ENCODE peak calls at places on chromosome X, in six cellular contexts. One of them, this sample, is unnamed.

GRCh38 chrX:44927398-44927797 is 54.4 kb downstream of the KDM6A start:
- DNase-seq in body of pancreas: no peak
- DNase-seq in thyroid gland: peak
- DNase-seq in breast epithelium: no peak
- DNase-seq in esophagus squamous epithelium: no peak
- DNase-seq in endothelial cell of umbilical vein: no peak
- DNase-seq in this sample: no peak

GRCh38 chrX:143788265-143788664 is 67.7 kb upstream of the SPANXN2 start:
- DNase-seq in body of pancreas: no peak
- DNase-seq in thyroid gland: no peak
- DNase-seq in breast epithelium: no peak
- DNase-seq in esophagus squamous epithelium: no peak
- DNase-seq in endothelial cell of umbilical vein: no peak
- DNase-seq in this sample: no peak

GRCh38 chrX:71579136-71579989 is 1.1 kb downstream of the GCNA start:
- DNase-seq in body of pancreas: no peak
- DNase-seq in thyroid gland: no peak
- DNase-seq in breast epithelium: no peak
- DNase-seq in esophagus squamous epithelium: no peak
- DNase-seq in endothelial cell of umbilical vein: no peak
- DNase-seq in this sample: no peak

GRCh38 chrX:107448625-107449468 is 605 bp upstream of the FRMPD3 start:
- DNase-seq in body of pancreas: no peak
- DNase-seq in thyroid gland: peak
- DNase-seq in breast epithelium: no peak
- DNase-seq in esophagus squamous epithelium: no peak
- DNase-seq in endothelial cell of umbilical vein: no peak
- DNase-seq in this sample: no peak

GRCh38 chrX:68332156-68332823 is 101.0 kb downstream of the OPHN1 start:
- DNase-seq in body of pancreas: no peak
- DNase-seq in thyroid gland: no peak
- DNase-seq in breast epithelium: no peak
- DNase-seq in esophagus squamous epithelium: no peak
- DNase-seq in endothelial cell of umbilical vein: no peak
- DNase-seq in this sample: no peak

GRCh38 chrX:115679460-115679859 is 118.5 kb downstream of the PLS3 start:
- DNase-seq in body of pancreas: no peak
- DNase-seq in thyroid gland: no peak
- DNase-seq in breast epithelium: no peak
- DNase-seq in esophagus squamous epithelium: no peak
- DNase-seq in endothelial cell of umbilical vein: peak
- DNase-seq in this sample: no peak

GRCh38 chrX:110966839-110967238 is 129.2 kb upstream of the PAK3 start:
- DNase-seq in body of pancreas: no peak
- DNase-seq in thyroid gland: no peak
- DNase-seq in breast epithelium: no peak
- DNase-seq in esophagus squamous epithelium: no peak
- DNase-seq in endothelial cell of umbilical vein: no peak
- DNase-seq in this sample: no peak

GRCh38 chrX:25968920-25969319 is 169.2 kb upstream of the MAGEB18 start:
- DNase-seq in body of pancreas: peak
- DNase-seq in thyroid gland: no peak
- DNase-seq in breast epithelium: no peak
- DNase-seq in esophagus squamous epithelium: no peak
- DNase-seq in endothelial cell of umbilical vein: peak
- DNase-seq in this sample: no peak

GRCh38 chrX:10938371-10938982 is 172.7 kb upstream of the HCCS start:
- DNase-seq in body of pancreas: no peak
- DNase-seq in thyroid gland: no peak
- DNase-seq in breast epithelium: no peak
- DNase-seq in esophagus squamous epithelium: no peak
- DNase-seq in endothelial cell of umbilical vein: no peak
- DNase-seq in this sample: no peak

GRCh38 chrX:102765217-102765616 is 44.7 kb downstream of the GPRASP3 start:
- DNase-seq in body of pancreas: peak
- DNase-seq in thyroid gland: no peak
- DNase-seq in breast epithelium: no peak
- DNase-seq in esophagus squamous epithelium: no peak
- DNase-seq in endothelial cell of umbilical vein: peak
- DNase-seq in this sample: peak

GRCh38 chrX:17923546-17923945 is 62.4 kb upstream of the RAI2 start:
- DNase-seq in body of pancreas: no peak
- DNase-seq in thyroid gland: no peak
- DNase-seq in breast epithelium: no peak
- DNase-seq in esophagus squamous epithelium: no peak
- DNase-seq in endothelial cell of umbilical vein: no peak
- DNase-seq in this sample: no peak

GRCh38 chrX:107710617-107711391 is 64.8 kb downstream of the TSC22D3 start:
- DNase-seq in body of pancreas: peak
- DNase-seq in thyroid gland: no peak
- DNase-seq in breast epithelium: no peak
- DNase-seq in esophagus squamous epithelium: peak
- DNase-seq in endothelial cell of umbilical vein: peak
- DNase-seq in this sample: peak

GRCh38 chrX:24190500-24191156 is 41.1 kb downstream of the ZFX start:
- DNase-seq in body of pancreas: no peak
- DNase-seq in thyroid gland: no peak
- DNase-seq in breast epithelium: no peak
- DNase-seq in esophagus squamous epithelium: no peak
- DNase-seq in endothelial cell of umbilical vein: no peak
- DNase-seq in this sample: no peak

GRCh38 chrX:35339796-35340195 is 397.2 kb downstream of the FAM47B start:
- DNase-seq in body of pancreas: no peak
- DNase-seq in thyroid gland: no peak
- DNase-seq in breast epithelium: no peak
- DNase-seq in esophagus squamous epithelium: no peak
- DNase-seq in endothelial cell of umbilical vein: no peak
- DNase-seq in this sample: no peak

GRCh38 chrX:790031-790430 is 159.4 kb downstream of the SHOX start:
- DNase-seq in body of pancreas: no peak
- DNase-seq in thyroid gland: no peak
- DNase-seq in breast epithelium: no peak
- DNase-seq in esophagus squamous epithelium: no peak
- DNase-seq in endothelial cell of umbilical vein: no peak
- DNase-seq in this sample: peak

GRCh38 chrX:103831803-103832544 is at the start of gene RAB9B:
- DNase-seq in body of pancreas: peak
- DNase-seq in thyroid gland: peak
- DNase-seq in breast epithelium: peak
- DNase-seq in esophagus squamous epithelium: no peak
- DNase-seq in endothelial cell of umbilical vein: peak
- DNase-seq in this sample: peak

GRCh38 chrX:40171513-40172168 is 73.9 kb upstream of the BCOR start:
- DNase-seq in body of pancreas: no peak
- DNase-seq in thyroid gland: peak
- DNase-seq in breast epithelium: no peak
- DNase-seq in esophagus squamous epithelium: no peak
- DNase-seq in endothelial cell of umbilical vein: peak
- DNase-seq in this sample: no peak

GRCh38 chrX:135382260-135382659 is 39.5 kb upstream of the SMIM10L2A start:
- DNase-seq in body of pancreas: no peak
- DNase-seq in thyroid gland: no peak
- DNase-seq in breast epithelium: no peak
- DNase-seq in esophagus squamous epithelium: no peak
- DNase-seq in endothelial cell of umbilical vein: peak
- DNase-seq in this sample: no peak

GRCh38 chrX:41889317-41890025 is 33.9 kb downstream of the CASK start:
- DNase-seq in body of pancreas: no peak
- DNase-seq in thyroid gland: no peak
- DNase-seq in breast epithelium: no peak
- DNase-seq in esophagus squamous epithelium: no peak
- DNase-seq in endothelial cell of umbilical vein: peak
- DNase-seq in this sample: no peak

GRCh38 chrX:43121637-43122036 is 343.7 kb upstream of the PPP1R2C start:
- DNase-seq in body of pancreas: no peak
- DNase-seq in thyroid gland: no peak
- DNase-seq in breast epithelium: no peak
- DNase-seq in esophagus squamous epithelium: no peak
- DNase-seq in endothelial cell of umbilical vein: peak
- DNase-seq in this sample: no peak

GRCh38 chrX:43148305-43148704 is 370.3 kb upstream of the PPP1R2C start:
- DNase-seq in body of pancreas: no peak
- DNase-seq in thyroid gland: no peak
- DNase-seq in breast epithelium: no peak
- DNase-seq in esophagus squamous epithelium: no peak
- DNase-seq in endothelial cell of umbilical vein: no peak
- DNase-seq in this sample: no peak

GRCh38 chrX:47518105-47518504 is 35.1 kb upstream of the ZNF41 start:
- DNase-seq in body of pancreas: no peak
- DNase-seq in thyroid gland: no peak
- DNase-seq in breast epithelium: no peak
- DNase-seq in esophagus squamous epithelium: no peak
- DNase-seq in endothelial cell of umbilical vein: no peak
- DNase-seq in this sample: no peak

GRCh38 chrX:24525455-24525854 is 60.4 kb downstream of the PDK3 start:
- DNase-seq in body of pancreas: no peak
- DNase-seq in thyroid gland: no peak
- DNase-seq in breast epithelium: no peak
- DNase-seq in esophagus squamous epithelium: no peak
- DNase-seq in endothelial cell of umbilical vein: no peak
- DNase-seq in this sample: no peak

GRCh38 chrX:120672389-120672788 is 42.5 kb upstream of the C1GALT1C1 start:
- DNase-seq in body of pancreas: no peak
- DNase-seq in thyroid gland: peak
- DNase-seq in breast epithelium: no peak
- DNase-seq in esophagus squamous epithelium: no peak
- DNase-seq in endothelial cell of umbilical vein: peak
- DNase-seq in this sample: no peak

GRCh38 chrX:74523224-74523623 is 91.2 kb downstream of the RLIM start:
- DNase-seq in body of pancreas: no peak
- DNase-seq in thyroid gland: no peak
- DNase-seq in breast epithelium: no peak
- DNase-seq in esophagus squamous epithelium: no peak
- DNase-seq in endothelial cell of umbilical vein: no peak
- DNase-seq in this sample: no peak

DNA sequence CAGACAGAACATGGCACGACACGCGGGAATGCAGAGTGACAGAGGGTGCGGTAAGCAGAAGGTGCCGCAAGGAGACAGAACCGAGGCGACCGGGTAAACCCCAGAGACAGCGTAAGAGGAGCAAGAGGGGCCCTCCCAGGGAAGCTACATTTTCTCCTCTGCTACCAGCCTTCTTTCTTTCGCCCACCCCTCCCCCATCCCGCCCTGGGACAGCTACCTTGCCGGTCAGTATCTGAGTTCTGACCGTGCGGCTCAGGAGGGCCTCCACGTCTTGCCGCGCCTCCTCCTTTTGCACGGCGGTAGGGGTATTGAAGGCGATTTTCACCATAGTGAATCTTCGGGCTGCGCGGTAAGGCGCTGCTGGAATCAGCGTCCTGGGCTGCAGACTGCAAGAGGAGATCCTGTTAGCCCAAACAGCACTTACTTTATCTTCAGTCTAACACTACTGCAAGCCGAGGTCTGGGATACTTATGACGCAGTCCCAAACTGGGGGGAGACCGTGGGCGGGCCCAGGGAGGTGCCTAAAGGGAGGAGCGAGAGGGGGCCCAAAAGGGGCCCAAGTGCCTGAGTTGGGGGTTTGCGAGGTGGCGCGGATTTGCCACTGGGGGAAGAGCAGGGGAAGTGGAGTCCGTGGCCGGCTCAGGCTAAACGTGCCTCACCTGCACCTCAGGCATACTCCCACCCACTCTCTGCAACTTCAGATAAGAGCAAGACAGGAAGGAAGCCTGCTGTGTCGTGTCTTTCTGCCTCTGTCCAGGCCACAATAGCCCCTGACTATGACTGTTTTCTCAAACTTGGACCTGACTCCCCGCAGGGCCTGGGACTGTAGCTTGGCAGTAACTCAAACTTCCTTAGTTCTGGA is at the start of gene ITM2A:
- DNase-seq in body of pancreas: peak
- DNase-seq in thyroid gland: peak
- DNase-seq in breast epithelium: peak
- DNase-seq in esophagus squamous epithelium: no peak
- DNase-seq in endothelial cell of umbilical vein: peak
- DNase-seq in this sample: peak
- TF ChIP-seq POLR2A in body of pancreas: no peak
- TF ChIP-seq POLR2A in thyroid gland: peak
- TF ChIP-seq POLR2A in breast epithelium: no peak
- TF ChIP-seq POLR2A in esophagus squamous epithelium: no peak
- TF ChIP-seq POLR2A in endothelial cell of umbilical vein: no peak
- TF ChIP-seq POLR2A in this sample: no peak

GRCh38 chrX:29553542-29553941 is 661.8 kb upstream of the MAGEB2 start:
- DNase-seq in body of pancreas: no peak
- DNase-seq in thyroid gland: no peak
- DNase-seq in breast epithelium: no peak
- DNase-seq in esophagus squamous epithelium: no peak
- DNase-seq in endothelial cell of umbilical vein: no peak
- DNase-seq in this sample: no peak

GRCh38 chrX:29561417-29561816 is 653.9 kb upstream of the MAGEB2 start:
- DNase-seq in body of pancreas: no peak
- DNase-seq in thyroid gland: no peak
- DNase-seq in breast epithelium: no peak
- DNase-seq in esophagus squamous epithelium: no peak
- DNase-seq in endothelial cell of umbilical vein: no peak
- DNase-seq in this sample: no peak

GRCh38 chrX:29560065-29560464 is 655.3 kb upstream of the MAGEB2 start:
- DNase-seq in body of pancreas: no peak
- DNase-seq in thyroid gland: no peak
- DNase-seq in breast epithelium: no peak
- DNase-seq in esophagus squamous epithelium: no peak
- DNase-seq in endothelial cell of umbilical vein: no peak
- DNase-seq in this sample: no peak

GRCh38 chrX:29555465-29556091 is 659.8 kb upstream of the MAGEB2 start:
- DNase-seq in body of pancreas: no peak
- DNase-seq in thyroid gland: no peak
- DNase-seq in breast epithelium: no peak
- DNase-seq in esophagus squamous epithelium: no peak
- DNase-seq in endothelial cell of umbilical vein: no peak
- DNase-seq in this sample: no peak
- H3K4me3 ChIP-seq in body of pancreas: no peak
- H3K4me3 ChIP-seq in thyroid gland: no peak
- H3K4me3 ChIP-seq in breast epithelium: no peak
- H3K4me3 ChIP-seq in esophagus squamous epithelium: no peak
- H3K4me3 ChIP-seq in endothelial cell of umbilical vein: no peak
- H3K4me3 ChIP-seq in this sample: no peak

GRCh38 chrX:15146515-15146914 is 123.4 kb downstream of the ASB9 start:
- DNase-seq in body of pancreas: no peak
- DNase-seq in thyroid gland: no peak
- DNase-seq in breast epithelium: no peak
- DNase-seq in esophagus squamous epithelium: no peak
- DNase-seq in endothelial cell of umbilical vein: peak
- DNase-seq in this sample: no peak
- TF ChIP-seq CTCF in body of pancreas: no peak
- TF ChIP-seq CTCF in thyroid gland: no peak
- TF ChIP-seq CTCF in breast epithelium: no peak
- TF ChIP-seq CTCF in esophagus squamous epithelium: no peak
- TF ChIP-seq CTCF in endothelial cell of umbilical vein: peak
- TF ChIP-seq CTCF in this sample: no peak

GRCh38 chrX:49269768-49270248 is at the start of gene PPP1R3F:
- DNase-seq in body of pancreas: no peak
- DNase-seq in thyroid gland: no peak
- DNase-seq in breast epithelium: no peak
- DNase-seq in esophagus squamous epithelium: no peak
- DNase-seq in endothelial cell of umbilical vein: peak
- DNase-seq in this sample: no peak
- TF ChIP-seq POLR2A in body of pancreas: peak
- TF ChIP-seq POLR2A in thyroid gland: peak
- TF ChIP-seq POLR2A in breast epithelium: no peak
- TF ChIP-seq POLR2A in esophagus squamous epithelium: no peak
- TF ChIP-seq POLR2A in endothelial cell of umbilical vein: no peak
- TF ChIP-seq POLR2A in this sample: no peak